ENCODE peak calls at places on chromosome 6, in six cellular contexts. U, B, R, Z, M and E are unnamed samples.

GRCh38 chr6:42203217-42203616 is 8.5 kb upstream of the GUCA1B start:
- DNase-seq in U (no peak), B (no peak), R (no peak), Z (no peak), M (no peak), E (no peak)

GRCh38 chr6:148272084-148272483 is 70.6 kb upstream of the SASH1 start:
- DNase-seq in U (peak; percentile 94), B (no peak), R (no peak), Z (no peak), M (no peak), E (no peak)

GRCh38 chr6:167056370-167056769 is 57.2 kb downstream of the CEP43 start:
- DNase-seq in U (peak; percentile 14), B (no peak), R (no peak), Z (no peak), M (no peak), E (peak; percentile 28)

GRCh38 chr6:29516108-29516507 is 28.4 kb upstream of the MAS1L start:
- DNase-seq in U (no peak), B (no peak), R (no peak), Z (no peak), M (no peak), E (no peak)

GRCh38 chr6:109073344-109074235 is 21.1 kb downstream of the SESN1 start:
- DNase-seq in U (peak; percentile 41), B (peak; percentile 41), R (no peak), Z (peak; percentile 38), M (no peak), E (peak; percentile 78)

GRCh38 chr6:113190170-113190569 is 667.0 kb upstream of the MARCKS start:
- DNase-seq in U (no peak), B (no peak), R (no peak), Z (no peak), M (no peak), E (no peak)

GRCh38 chr6:71529769-71530168 is 241.2 kb downstream of the OGFRL1 start:
- DNase-seq in U (no peak), B (no peak), R (no peak), Z (no peak), M (no peak), E (no peak)

GRCh38 chr6:158219229-158219628 is 51.1 kb downstream of the GTF2H5 start:
- DNase-seq in U (peak; percentile 97), B (no peak), R (no peak), Z (no peak), M (no peak), E (no peak)

GRCh38 chr6:43706788-43707187 is 19.2 kb upstream of the MRPS18A start:
- DNase-seq in U (no peak), B (no peak), R (no peak), Z (no peak), M (no peak), E (no peak)

DNA sequence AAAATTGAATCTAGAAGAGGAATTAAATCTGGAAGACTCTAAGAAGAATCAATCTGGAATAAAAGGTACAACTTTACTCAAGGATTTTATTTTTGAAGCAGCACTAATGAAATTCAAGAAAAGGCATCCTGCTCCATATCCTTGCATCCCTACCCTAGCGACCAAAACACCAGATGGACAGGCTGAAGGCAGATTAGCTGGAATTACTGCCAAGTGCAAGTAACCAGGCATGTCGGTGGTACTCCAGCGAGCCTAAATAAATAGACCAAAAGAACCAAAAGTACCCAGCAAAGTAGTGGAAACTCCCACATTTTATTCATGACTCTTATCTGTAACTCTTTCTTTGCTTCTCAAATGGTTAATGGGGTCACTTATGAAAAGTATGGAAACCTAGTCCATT is 21.0 kb downstream of the OPRM1 start:
- DNase-seq in U (no peak), B (no peak), R (no peak), Z (no peak), M (no peak), E (no peak)
- TF ChIP-seq CTCF in U (no peak), B (no peak), R (no peak), Z (no peak), M (no peak), E (no peak)

GRCh38 chr6:70289299-70289698 is 13.6 kb downstream of the COL9A1 start:
- DNase-seq in U (no peak), B (no peak), R (no peak), Z (no peak), M (no peak), E (no peak)
- TF ChIP-seq CTCF in U (no peak), B (no peak), R (no peak), Z (no peak), M (no peak), E (no peak)

GRCh38 chr6:50720623-50721022 is 7.3 kb downstream of the TFAP2D start:
- DNase-seq in U (no peak), B (peak; percentile 62), R (no peak), Z (no peak), M (no peak), E (no peak)

GRCh38 chr6:50724381-50725124 is 11.2 kb downstream of the TFAP2D start:
- DNase-seq in U (no peak), B (peak; percentile 32), R (no peak), Z (no peak), M (no peak), E (no peak)

GRCh38 chr6:50721978-50722377 is 8.7 kb downstream of the TFAP2D start:
- DNase-seq in U (no peak), B (no peak), R (no peak), Z (no peak), M (no peak), E (no peak)

GRCh38 chr6:50718566-50718965 is 5.2 kb downstream of the TFAP2D start:
- DNase-seq in U (no peak), B (no peak), R (no peak), Z (no peak), M (no peak), E (no peak)

DNA sequence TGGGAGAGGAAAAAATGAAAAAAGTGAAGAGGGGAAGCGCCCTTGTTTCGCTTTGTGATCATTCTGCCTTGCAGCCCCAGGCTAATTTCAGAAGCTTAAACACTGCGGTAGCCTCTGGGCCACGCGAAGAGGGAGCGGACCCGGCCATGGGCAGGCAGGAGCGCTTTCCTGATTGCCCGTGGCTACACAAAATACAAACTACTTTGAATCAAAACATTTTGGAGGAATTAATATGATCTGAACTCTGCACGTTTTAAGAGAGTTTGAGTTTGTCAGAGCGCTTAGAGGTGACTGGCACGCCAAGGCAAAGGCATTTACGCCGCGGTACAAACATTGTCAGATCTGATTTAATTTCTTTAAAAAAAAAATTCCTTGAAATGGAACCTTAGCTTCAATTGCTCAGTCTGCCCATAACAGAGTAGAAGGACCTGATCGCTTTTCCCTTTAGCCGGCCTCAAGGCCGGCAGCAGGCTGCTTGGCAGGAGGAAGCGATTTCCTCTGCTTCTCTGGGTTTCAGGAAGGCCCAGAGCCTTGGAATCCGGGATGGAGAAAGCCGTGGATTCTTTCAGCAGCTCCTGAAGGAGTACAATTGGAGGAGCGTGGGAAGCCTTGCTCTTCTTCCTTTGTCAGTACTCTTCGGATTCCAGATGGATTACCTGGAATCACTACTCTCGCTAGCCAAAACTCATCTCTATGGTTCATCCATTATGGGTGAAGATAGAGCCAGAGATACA is 9.7 kb downstream of the TFAP2D start:
- DNase-seq in U (no peak), B (no peak), R (no peak), Z (no peak), M (no peak), E (no peak)
- TF ChIP-seq CTCF in U (no peak), B (no peak), R (no peak), Z (no peak), M (no peak), E (no peak)

DNA sequence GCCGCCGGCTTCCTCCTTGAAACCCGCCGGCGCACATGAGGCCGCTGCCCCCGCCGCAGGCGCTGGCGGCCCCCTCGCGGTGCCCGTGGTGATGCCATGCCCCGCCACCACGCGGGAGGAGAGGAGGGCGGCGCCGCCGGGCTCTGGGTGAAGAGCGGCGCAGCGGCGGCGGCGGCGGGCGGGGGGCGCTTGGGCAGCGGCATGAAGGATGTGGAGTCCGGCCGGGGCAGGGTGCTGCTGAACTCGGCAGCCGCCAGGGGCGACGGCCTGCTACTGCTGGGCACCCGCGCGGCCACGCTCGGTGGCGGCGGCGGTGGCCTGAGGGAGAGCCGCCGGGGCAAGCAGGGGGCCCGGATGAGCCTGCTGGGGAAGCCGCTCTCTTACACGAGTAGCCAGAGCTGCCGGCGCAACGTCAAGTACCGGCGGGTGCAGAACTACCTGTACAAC is 253 bp downstream of the KCNQ5 start:
- DNase-seq in U (no peak), B (peak; percentile 81), R (no peak), Z (no peak), M (peak; percentile 72), E (peak; percentile 17)
- TF ChIP-seq CTCF in U (no peak), B (peak; percentile 26), R (no peak), Z (no peak), M (no peak), E (no peak)